ENCODE peak calls at places on chromosomes 11 and 22, in seven cellular contexts. H, D, V, E, B, Y and Q are unnamed samples.

GRCh38 chr22:27639180-27640086 is 162.1 kb downstream of the MN1 start:
- DNase-seq in H (peak), D (no peak), V (no peak), E (no peak), B (no peak), Y (no peak), Q (no peak)

GRCh38 chr11:68012843-68013610 is 2.9 kb downstream of the ALDH3B1 start:
- DNase-seq in H (no peak), D (peak), V (peak), E (peak), B (peak), Y (peak), Q (no peak)

GRCh38 chr22:50686794-50687193 is 14.2 kb downstream of the SHANK3 start:
- DNase-seq in H (no peak), D (no peak), V (no peak), E (no peak), B (no peak), Y (no peak), Q (no peak)

GRCh38 chr11:61091373-61092279 is 10.7 kb upstream of the CD5 start:
- DNase-seq in H (no peak), D (no peak), V (no peak), E (peak), B (peak), Y (peak), Q (no peak)

GRCh38 chr11:28860898-28861297 is 752.7 kb downstream of the METTL15 start:
- DNase-seq in H (no peak), D (no peak), V (no peak), E (peak), B (peak), Y (peak), Q (no peak)

GRCh38 chr22:45934659-45935341 is 42.2 kb downstream of the WNT7B start:
- DNase-seq in H (no peak), D (peak), V (no peak), E (peak), B (peak), Y (peak), Q (no peak)

GRCh38 chr22:31830721-31831070 is 76.9 kb downstream of the DEPDC5 start:
- DNase-seq in H (no peak), D (no peak), V (no peak), E (no peak), B (no peak), Y (no peak), Q (no peak)

GRCh38 chr11:27213232-27213660 is 149.8 kb downstream of the CCDC34 start:
- DNase-seq in H (no peak), D (peak), V (no peak), E (peak), B (peak), Y (peak), Q (no peak)

GRCh38 chr11:85440273-85440672 is 186.9 kb downstream of the DLG2 start:
- DNase-seq in H (no peak), D (no peak), V (no peak), E (no peak), B (no peak), Y (no peak), Q (no peak)

GRCh38 chr11:116162541-116163230 is 610.1 kb downstream of the BUD13 start:
- DNase-seq in H (peak), D (no peak), V (no peak), E (no peak), B (no peak), Y (no peak), Q (no peak)

GRCh38 chr11:132999031-132999430 is 533.3 kb downstream of the OPCML start:
- DNase-seq in H (no peak), D (no peak), V (no peak), E (no peak), B (no peak), Y (no peak), Q (no peak)

GRCh38 chr11:94597896-94598295 is 30.7 kb downstream of the PIWIL4 start:
- DNase-seq in H (no peak), D (no peak), V (no peak), E (peak), B (peak), Y (peak), Q (no peak)

GRCh38 chr11:10666976-10667892 is 26.3 kb downstream of the IRAG1 start:
- DNase-seq in H (no peak), D (peak), V (no peak), E (peak), B (no peak), Y (peak), Q (no peak)

GRCh38 chr11:75100314-75100713 is 3.6 kb upstream of the OR2AT4 start:
- DNase-seq in H (no peak), D (no peak), V (no peak), E (peak), B (peak), Y (peak), Q (no peak)

GRCh38 chr11:103906291-103906850 is 130.1 kb upstream of the DDI1 start:
- DNase-seq in H (no peak), D (no peak), V (no peak), E (no peak), B (no peak), Y (no peak), Q (no peak)

GRCh38 chr11:95154514-95154913 is 64.9 kb downstream of the ENDOD1 start:
- DNase-seq in H (peak), D (no peak), V (no peak), E (peak), B (peak), Y (peak), Q (no peak)

GRCh38 chr22:49295851-49296560 is 531.7 kb downstream of the BRD1 start:
- DNase-seq in H (no peak), D (no peak), V (no peak), E (no peak), B (no peak), Y (no peak), Q (no peak)

GRCh38 chr11:68468217-68468828 is 7.8 kb downstream of the PPP6R3 start:
- DNase-seq in H (no peak), D (no peak), V (no peak), E (no peak), B (no peak), Y (no peak), Q (no peak)

GRCh38 chr11:78711732-78712131 is 137.1 kb upstream of the NARS2 start:
- DNase-seq in H (no peak), D (no peak), V (no peak), E (no peak), B (no peak), Y (no peak), Q (no peak)

GRCh38 chr11:128610765-128611617 is 23.6 kb upstream of the ETS1 start:
- DNase-seq in H (no peak), D (no peak), V (no peak), E (no peak), B (no peak), Y (no peak), Q (peak)

GRCh38 chr11:67316882-67317364 is 13.6 kb downstream of the SSH3 start:
- DNase-seq in H (no peak), D (no peak), V (no peak), E (peak), B (peak), Y (no peak), Q (no peak)

GRCh38 chr22:49934891-49935557 is 16.6 kb downstream of the CRELD2 start:
- DNase-seq in H (peak), D (no peak), V (peak), E (peak), B (peak), Y (peak), Q (no peak)

GRCh38 chr11:121583825-121584224 is 131.1 kb upstream of the SORL1-AS1 start:
- DNase-seq in H (no peak), D (no peak), V (no peak), E (no peak), B (no peak), Y (no peak), Q (no peak)

GRCh38 chr22:47564158-47564450 is 801.7 kb downstream of the TBC1D22A start:
- DNase-seq in H (no peak), D (no peak), V (no peak), E (no peak), B (no peak), Y (no peak), Q (no peak)

GRCh38 chr11:97140885-97141494 is 751.2 kb downstream of the JRKL start:
- DNase-seq in H (no peak), D (no peak), V (no peak), E (peak), B (peak), Y (peak), Q (no peak)

GRCh38 chr11:120959189-120959588 is 64.7 kb upstream of the TBCEL start:
- DNase-seq in H (no peak), D (no peak), V (no peak), E (no peak), B (peak), Y (no peak), Q (no peak)

GRCh38 chr11:1054143-1055108 is 17.9 kb upstream of the MUC6 start:
- DNase-seq in H (peak), D (no peak), V (peak), E (no peak), B (no peak), Y (peak), Q (no peak)

GRCh38 chr11:2567026-2567671 is 122.3 kb downstream of the KCNQ1 start:
- DNase-seq in H (no peak), D (no peak), V (peak), E (no peak), B (no peak), Y (no peak), Q (no peak)

GRCh38 chr11:134142536-134142935 is 73.7 kb downstream of the JAM3 start:
- DNase-seq in H (no peak), D (no peak), V (no peak), E (peak), B (peak), Y (peak), Q (no peak)

GRCh38 chr11:82857145-82857544 is 43.1 kb downstream of the PRCP start:
- DNase-seq in H (no peak), D (no peak), V (no peak), E (no peak), B (no peak), Y (no peak), Q (no peak)

GRCh38 chr11:15913261-15913660 is 443.1 kb downstream of the SOX6 start:
- DNase-seq in H (no peak), D (no peak), V (no peak), E (no peak), B (no peak), Y (no peak), Q (no peak)
- TF ChIP-seq CTCF in H (no peak), D (no peak), V (no peak), E (no peak), B (no peak), Y (peak), Q (no peak)

GRCh38 chr11:65187146-65187675 is 5.5 kb downstream of the CAPN1 start:
- DNase-seq in H (no peak), D (no peak), V (no peak), E (no peak), B (no peak), Y (no peak), Q (no peak)

GRCh38 chr11:65186701-65187100 is 5.0 kb downstream of the CAPN1 start:
- DNase-seq in H (no peak), D (no peak), V (no peak), E (no peak), B (no peak), Y (no peak), Q (no peak)

GRCh38 chr11:65185166-65185565 is 3.4 kb downstream of the CAPN1 start:
- DNase-seq in H (no peak), D (no peak), V (no peak), E (no peak), B (no peak), Y (no peak), Q (no peak)

GRCh38 chr11:65184146-65184545 is 2.4 kb downstream of the CAPN1 start:
- DNase-seq in H (peak), D (no peak), V (no peak), E (no peak), B (no peak), Y (no peak), Q (no peak)

DNA sequence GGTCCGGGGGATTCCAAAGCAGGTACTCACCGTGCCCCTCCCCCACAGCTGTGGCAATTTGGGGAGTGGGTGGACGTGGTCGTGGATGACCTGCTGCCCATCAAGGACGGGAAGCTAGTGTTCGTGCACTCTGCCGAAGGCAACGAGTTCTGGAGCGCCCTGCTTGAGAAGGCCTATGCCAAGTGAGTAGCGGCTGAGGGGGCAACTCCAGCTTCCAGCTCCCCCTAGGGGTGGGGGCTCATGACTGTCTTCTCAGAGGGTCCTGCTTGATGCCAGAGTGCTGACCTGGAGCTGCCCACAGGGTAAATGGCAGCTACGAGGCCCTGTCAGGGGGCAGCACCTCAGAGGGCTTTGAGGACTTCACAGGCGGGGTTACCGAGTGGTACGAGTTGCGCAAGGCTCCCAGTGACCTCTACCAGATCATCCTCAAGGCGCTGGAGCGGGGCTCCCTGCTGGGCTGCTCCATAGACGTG is 4.2 kb downstream of the CAPN1 start:
- DNase-seq in H (no peak), D (no peak), V (no peak), E (no peak), B (no peak), Y (no peak), Q (no peak)
- TF ChIP-seq CTCF in H (no peak), D (no peak), V (no peak), E (no peak), B (no peak), Y (no peak), Q (no peak)

GRCh38 chr22:23859201-23859600 is 1.5 kb downstream of the SLC2A11 start:
- DNase-seq in H (no peak), D (no peak), V (no peak), E (no peak), B (no peak), Y (no peak), Q (no peak)

GRCh38 chr22:23856721-23857605 is 712 bp upstream of the SLC2A11 start:
- DNase-seq in H (peak), D (no peak), V (no peak), E (peak), B (peak), Y (peak), Q (no peak)

GRCh38 chr22:23862103-23862502 is 4.4 kb downstream of the SLC2A11 start:
- DNase-seq in H (peak), D (no peak), V (peak), E (peak), B (peak), Y (peak), Q (no peak)

GRCh38 chr22:23858484-23858815 is 775 bp downstream of the SLC2A11 start:
- DNase-seq in H (no peak), D (no peak), V (no peak), E (no peak), B (no peak), Y (no peak), Q (no peak)

DNA sequence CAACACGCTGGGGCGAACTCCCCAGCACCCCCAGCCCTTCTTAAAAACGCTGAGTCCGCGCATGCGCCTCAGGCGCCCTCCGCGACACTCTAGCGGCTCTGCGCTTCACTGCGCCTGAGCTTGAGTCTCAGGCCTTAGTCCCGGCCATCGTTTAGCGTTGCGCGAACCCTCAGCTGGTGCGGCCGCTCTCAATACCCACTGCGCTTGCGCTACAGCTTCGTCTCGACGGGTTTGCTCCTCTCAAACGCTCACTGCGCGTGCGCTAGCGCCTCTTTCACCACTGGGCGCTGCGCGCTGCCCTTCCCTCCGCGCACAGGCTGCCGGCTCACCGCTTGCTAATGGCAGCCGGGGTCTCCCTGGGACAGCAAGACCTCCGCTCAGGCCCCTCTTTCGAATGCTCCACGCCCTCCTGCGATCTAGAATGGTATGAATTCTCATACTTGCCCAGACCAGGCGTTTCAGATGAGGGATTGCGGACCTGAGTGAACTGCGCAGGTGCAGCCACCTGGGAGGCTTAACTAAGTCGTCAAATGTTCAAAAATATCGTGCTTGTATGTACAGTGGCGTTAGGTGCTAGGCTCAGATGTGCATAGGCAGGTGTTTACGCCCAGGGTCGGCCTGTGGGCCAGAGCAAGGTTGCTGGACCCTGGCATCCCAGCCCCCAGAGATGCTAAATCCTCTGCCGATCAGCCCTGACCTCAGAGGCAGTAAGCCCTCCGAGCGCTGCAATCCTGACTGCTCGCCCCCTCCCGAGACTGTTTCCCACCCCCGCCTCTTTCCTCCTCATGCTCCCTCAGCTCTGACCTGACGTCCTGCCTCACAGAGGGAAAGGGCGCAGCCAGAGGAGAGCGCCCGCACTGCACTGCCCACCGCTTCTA is at the start of gene SLC2A11:
- DNase-seq in H (peak), D (peak), V (peak), E (peak), B (peak), Y (peak), Q (peak)
- TF ChIP-seq CTCF in H (no peak), D (peak), V (peak), E (peak), B (peak), Y (peak), Q (peak)

DNA sequence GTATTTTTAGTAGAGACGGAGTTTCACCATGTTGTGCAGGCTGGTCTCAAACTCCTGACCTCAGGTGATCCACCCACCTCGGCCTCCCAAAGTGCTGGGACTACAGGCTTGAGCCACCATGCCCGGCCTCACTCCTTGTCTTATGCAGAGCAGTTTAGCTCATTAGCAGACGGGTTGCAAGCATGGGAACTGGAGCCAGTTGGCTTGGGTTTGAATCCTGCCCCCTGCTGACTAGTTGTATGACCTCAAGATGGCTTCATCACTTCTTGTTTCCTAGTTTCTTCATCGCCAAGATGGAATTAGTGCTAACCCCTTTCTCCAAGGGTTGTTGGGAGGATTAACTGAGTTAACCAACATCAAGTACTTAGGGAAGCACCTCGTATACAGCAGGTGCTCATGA is 23.4 kb upstream of the RASD2 start:
- DNase-seq in H (no peak), D (no peak), V (no peak), E (no peak), B (no peak), Y (no peak), Q (no peak)
- TF ChIP-seq CTCF in H (no peak), D (no peak), V (no peak), E (no peak), B (no peak), Y (no peak), Q (no peak)

DNA sequence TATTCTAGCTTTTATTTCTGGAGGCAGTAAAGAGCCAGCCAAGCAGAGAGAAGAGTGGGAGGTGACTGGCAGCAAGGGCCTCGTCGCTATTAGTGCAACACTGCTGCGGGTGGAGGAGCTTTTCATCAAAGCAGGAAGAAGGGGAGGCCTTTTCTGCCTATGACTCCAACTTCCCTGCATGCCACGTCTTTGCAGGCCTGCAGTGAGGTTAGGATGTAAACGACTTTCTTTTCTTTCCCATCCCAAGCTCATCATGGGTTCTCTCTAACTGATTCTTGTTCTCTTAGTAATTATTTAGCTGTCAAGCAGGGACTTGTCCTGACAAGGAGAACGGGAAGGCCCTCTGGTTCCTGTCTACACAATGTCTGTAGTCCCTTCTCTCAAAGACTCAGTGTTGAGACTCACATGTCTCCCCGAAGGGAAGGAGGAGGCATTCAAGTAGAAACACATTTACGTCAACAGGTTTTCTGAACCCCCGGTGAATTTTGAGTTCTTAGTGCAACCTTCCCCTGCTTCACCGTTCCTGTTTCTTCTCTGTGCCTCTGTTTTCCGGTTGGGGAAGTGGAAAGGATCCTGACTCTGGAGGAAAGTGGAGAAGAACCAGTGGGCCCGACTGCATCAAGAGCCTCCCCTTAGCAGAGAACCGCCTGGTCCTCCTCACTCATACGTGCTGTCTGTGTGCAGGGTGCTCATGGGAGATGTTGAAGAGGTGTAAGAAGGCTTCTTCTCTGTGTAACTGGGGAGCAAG is 56.9 kb downstream of the PACS1 start:
- DNase-seq in H (peak), D (no peak), V (peak), E (peak), B (peak), Y (peak), Q (no peak)
- TF ChIP-seq CTCF in H (no peak), D (no peak), V (no peak), E (no peak), B (peak), Y (no peak), Q (no peak)

GRCh38 chr22:20110359-20110985 is 5.4 kb upstream of the RANBP1 start:
- DNase-seq in H (no peak), D (no peak), V (no peak), E (no peak), B (no peak), Y (no peak), Q (no peak)
- TF ChIP-seq CTCF in H (no peak), D (no peak), V (no peak), E (no peak), B (no peak), Y (no peak), Q (no peak)

GRCh38 chr22:40732996-40733292 is 53.7 kb downstream of the MCHR1 start:
- DNase-seq in H (no peak), D (no peak), V (no peak), E (no peak), B (no peak), Y (no peak), Q (no peak)
- TF ChIP-seq CTCF in H (no peak), D (no peak), V (no peak), E (no peak), B (no peak), Y (no peak), Q (no peak)